ENCODE peak calls at places on chromosomes 11 and 22, in five cellular contexts. W is SK-N-DZ; J is foreskin fibroblast; F is naive thymus-derived CD4-positive, alpha-beta T cell; S is ELR. E is an unnamed sample.

GRCh38 chr22:29116397-29117123 is 43.7 kb downstream of the KREMEN1 start:
- DNase-seq in W (no peak), J (no peak), F (no peak), S (no peak), E (no peak)

GRCh38 chr11:36436589-36436988 is 73.5 kb downstream of the TRAF6 start:
- DNase-seq in S (no peak), F (no peak), W (no peak), J (no peak), E (no peak)

GRCh38 chr11:34345012-34345804 is 12.6 kb downstream of the ABTB2 start:
- DNase-seq in F (no peak), S (peak), W (no peak), J (peak), E (peak)

GRCh38 chr22:23763579-23764331 is 965 bp downstream of the C22orf15 start:
- DNase-seq in S (no peak), J (peak), W (no peak), F (no peak), E (no peak)

GRCh38 chr11:96091476-96091875 is 167.6 kb upstream of the MTMR2 start:
- DNase-seq in W (no peak), F (no peak), J (no peak), S (peak), E (no peak)

GRCh38 chr22:26656896-26657851 is at the start of gene MIAT:
- DNase-seq in W (peak), J (peak), F (peak), S (peak), E (no peak)

GRCh38 chr11:66277475-66278391 is at the start of gene CNIH2:
- DNase-seq in F (peak), W (no peak), J (peak), S (peak), E (no peak)

GRCh38 chr22:20155330-20156041 is 4.6 kb upstream of the CCDC188 start:
- DNase-seq in F (no peak), S (peak), W (peak), J (peak), E (no peak)

GRCh38 chr11:116580828-116581227 is 192.0 kb downstream of the BUD13 start:
- DNase-seq in F (no peak), S (no peak), W (no peak), J (no peak), E (no peak)

GRCh38 chr11:66489636-66490035 is 9.4 kb downstream of the DPP3 start:
- DNase-seq in W (no peak), J (no peak), S (no peak), F (no peak), E (no peak)

GRCh38 chr11:69022268-69022667 is 9.2 kb upstream of the MRGPRF start:
- DNase-seq in W (no peak), F (no peak), S (no peak), J (no peak), E (no peak)

GRCh38 chr11:130599073-130599654 is 150.7 kb downstream of the ADAMTS15 start:
- DNase-seq in F (no peak), S (no peak), W (no peak), J (peak), E (peak)

GRCh38 chr11:126202646-126203359 is 8.6 kb downstream of the RPUSD4 start:
- DNase-seq in W (no peak), J (no peak), F (no peak), S (no peak), E (no peak)

GRCh38 chr11:5605849-5606248 is 9.4 kb downstream of the TRIM6 start:
- DNase-seq in S (peak), F (no peak), J (peak), W (no peak), E (no peak)

GRCh38 chr22:23163665-23164064 is 16.6 kb upstream of the BCR start:
- DNase-seq in S (no peak), J (peak), W (no peak), F (no peak), E (peak)

GRCh38 chr11:61122761-61123160 is 20.5 kb downstream of the CD5 start:
- DNase-seq in S (no peak), J (no peak), W (no peak), F (no peak), E (no peak)

GRCh38 chr22:40257979-40258378 is 80.3 kb downstream of the TNRC6B start:
- DNase-seq in F (no peak), W (no peak), S (peak), J (peak), E (no peak)

GRCh38 chr22:45817705-45818104 is 146.1 kb downstream of the ATXN10 start:
- DNase-seq in S (no peak), F (no peak), W (no peak), J (no peak), E (no peak)

GRCh38 chr11:74627381-74627780 is 35.0 kb downstream of the POLD3 start:
- DNase-seq in J (no peak), F (no peak), W (no peak), S (no peak), E (no peak)

GRCh38 chr11:77197626-77198320 is 69.7 kb downstream of the MYO7A start:
- DNase-seq in W (no peak), F (no peak), S (no peak), J (no peak), E (no peak)

GRCh38 chr11:118216621-118217526 is 7.9 kb downstream of the JAML start:
- DNase-seq in W (no peak), S (no peak), F (no peak), J (no peak), E (no peak)

GRCh38 chr22:36982136-36982535 is 37.1 kb downstream of the TST start:
- DNase-seq in W (no peak), S (no peak), F (no peak), J (no peak), E (no peak)

GRCh38 chr11:124611016-124611571 is at the start of gene PANX3:
- DNase-seq in J (no peak), W (no peak), S (no peak), F (no peak), E (no peak)

GRCh38 chr11:131172011-131172410 is 198.4 kb upstream of the NTM start:
- DNase-seq in F (no peak), S (no peak), W (no peak), J (no peak), E (no peak)

GRCh38 chr22:35150163-35151107 is 84.5 kb downstream of the ISX start:
- DNase-seq in J (peak), S (peak), W (peak), F (peak), E (no peak)

GRCh38 chr11:44315947-44316387 is 6.0 kb upstream of the ALX4 start:
- DNase-seq in S (peak), W (no peak), J (peak), F (no peak), E (no peak)

GRCh38 chr11:48172818-48173609 is 43.6 kb upstream of the OR4B1 start:
- DNase-seq in F (peak), W (peak), S (peak), J (peak), E (peak)

GRCh38 chr22:23182289-23183106 is 2.2 kb downstream of the BCR start:
- DNase-seq in W (no peak), S (peak), F (no peak), J (peak), E (no peak)

GRCh38 chr22:20290045-20290392 is 21.9 kb upstream of the RTN4R start:
- DNase-seq in F (no peak), W (no peak), J (no peak), S (no peak), E (no peak)

GRCh38 chr11:73480677-73481076 is 104.5 kb downstream of the RELT start:
- DNase-seq in S (peak), W (no peak), F (no peak), J (peak), E (no peak)

E was measured in tibial nerve.